ENCODE peak calls at places on chromosomes 7 and 10, in four cellular contexts. E, T, I and C are unnamed samples.

GRCh38 chr7:28738384-28738783 is 219.7 kb downstream of the TRIL start:
- DNase-seq in T (no peak), E (no peak), I (no peak), C (no peak)

GRCh38 chr7:3193721-3194120 is 107.3 kb upstream of the SDK1 start:
- DNase-seq in T (no peak), I (no peak), E (no peak), C (no peak)

GRCh38 chr7:66631471-66631870 is 2.8 kb downstream of the KCTD7 start:
- DNase-seq in E (no peak), T (no peak), I (no peak), C (no peak)

GRCh38 chr7:17474724-17475344 is 176.4 kb downstream of the AHR start:
- DNase-seq in I (no peak), T (no peak), E (peak; percentile 39), C (no peak)

GRCh38 chr7:11341285-11341944 is 367.7 kb downstream of the PHF14 start:
- DNase-seq in E (peak; percentile 47), I (no peak), T (no peak), C (no peak)

GRCh38 chr10:73537709-73538108 is 41.9 kb upstream of the PPP3CB start:
- DNase-seq in I (no peak), E (no peak), T (no peak), C (no peak)

GRCh38 chr10:19845963-19846362 is 29.7 kb downstream of the PLXDC2 start:
- DNase-seq in T (no peak), E (no peak), I (no peak), C (no peak)

GRCh38 chr10:85429126-85429525 is 937.5 kb downstream of the GRID1 start:
- DNase-seq in I (no peak), T (no peak), E (no peak), C (no peak)

GRCh38 chr7:99112097-99112496 is 31.8 kb downstream of the SMURF1 start:
- DNase-seq in I (no peak), E (no peak), T (peak; percentile 23), C (no peak)

GRCh38 chr7:105131890-105132289 is 117.9 kb downstream of the KMT2E start:
- DNase-seq in E (no peak), I (no peak), T (no peak), C (no peak)

GRCh38 chr10:102230861-102231356 is 4.8 kb downstream of the ELOVL3 start:
- DNase-seq in I (no peak), E (peak; percentile 87), T (peak; percentile 75), C (peak; percentile 82)

GRCh38 chr7:50664461-50664922 is 99.3 kb upstream of the DDC start:
- DNase-seq in I (no peak), E (no peak), T (peak; percentile 55), C (no peak)

GRCh38 chr10:80132299-80133139 is at the start of gene PLAC9:
- DNase-seq in T (no peak), E (peak; percentile 60), I (no peak), C (peak; percentile 82)

GRCh38 chr10:120945801-120946302 is 94.7 kb downstream of the WDR11 start:
- DNase-seq in E (no peak), I (no peak), T (no peak), C (no peak)

DNA sequence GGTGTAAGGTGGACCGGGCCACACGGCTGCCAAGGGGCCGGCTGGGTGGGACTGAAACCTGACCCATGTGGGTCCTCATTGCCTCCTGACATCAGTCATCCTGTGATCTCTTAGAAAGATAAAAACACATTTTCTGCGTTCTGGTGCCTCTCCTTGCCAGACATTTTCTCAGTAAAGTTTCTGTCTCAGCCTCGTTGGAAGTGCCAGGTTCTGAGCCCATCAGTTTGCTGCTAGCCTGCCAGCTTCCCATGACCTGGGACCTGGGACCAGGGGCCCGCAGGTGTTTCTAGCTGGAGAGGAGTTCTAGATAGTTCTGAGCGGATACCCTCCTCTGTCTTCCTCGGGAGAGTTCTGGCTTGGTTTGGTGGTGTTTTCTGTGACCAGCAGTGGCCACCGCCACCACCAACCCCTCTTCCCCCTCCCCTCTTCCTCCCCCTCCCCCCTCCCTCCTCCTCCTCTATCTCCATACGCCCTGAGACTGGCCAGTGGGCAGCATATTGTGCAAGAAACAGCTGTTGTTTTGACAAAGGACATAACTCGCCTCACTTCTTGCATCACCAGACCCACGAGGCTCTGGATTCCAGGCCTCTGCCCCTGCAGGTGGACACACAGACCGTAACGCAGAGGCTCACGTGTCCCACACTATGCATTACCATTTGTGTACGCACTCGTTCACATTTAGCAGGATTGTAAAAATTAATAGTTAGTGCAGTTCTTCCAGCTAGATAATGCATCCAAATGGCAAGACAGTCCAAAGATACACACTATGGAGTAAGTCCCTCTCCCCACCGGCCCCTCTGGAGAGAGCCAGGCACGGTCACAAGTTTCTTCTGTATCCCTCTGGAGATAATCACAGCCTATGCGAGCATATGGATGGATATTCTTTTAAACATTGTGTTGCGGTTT is 94.6 kb downstream of the CUX1 start:
- DNase-seq in E (no peak), I (no peak), T (no peak), C (no peak)
- TF ChIP-seq CTCF in E (no peak), I (peak; percentile 8), T (no peak), C (no peak)

GRCh38 chr10:13485623-13486022 is 43.2 kb downstream of the BEND7 start:
- DNase-seq in E (no peak), T (no peak), I (no peak), C (no peak)

GRCh38 chr10:13491747-13492360 is 37.0 kb downstream of the BEND7 start:
- DNase-seq in I (no peak), T (no peak), E (no peak), C (no peak)

GRCh38 chr10:13492493-13493180 is 36.2 kb downstream of the BEND7 start:
- DNase-seq in E (no peak), T (no peak), I (no peak), C (no peak)

GRCh38 chr10:13490503-13490902 is 38.3 kb downstream of the BEND7 start:
- DNase-seq in T (no peak), I (no peak), E (no peak), C (no peak)

GRCh38 chr10:13489035-13489434 is 39.8 kb downstream of the BEND7 start:
- DNase-seq in T (no peak), E (no peak), I (no peak), C (no peak)
- TF ChIP-seq CTCF in T (no peak), E (no peak), I (no peak), C (no peak)

GRCh38 chr7:55964802-55965470 is 551 bp downstream of the NIPSNAP2 start:
- DNase-seq in E (peak; percentile 77), T (peak; percentile 86), I (no peak), C (peak; percentile 96)

GRCh38 chr7:55961994-55962393 is 2.4 kb upstream of the NIPSNAP2 start:
- DNase-seq in I (no peak), T (no peak), E (no peak), C (no peak)

GRCh38 chr7:55963584-55964168 is 709 bp upstream of the NIPSNAP2 start:
- DNase-seq in T (no peak), E (no peak), I (no peak), C (no peak)

GRCh38 chr7:55965805-55966421 is 1.5 kb downstream of the NIPSNAP2 start:
- DNase-seq in I (peak; percentile 58), T (no peak), E (no peak), C (no peak)

GRCh38 chr7:55964261-55964801 is at the start of gene NIPSNAP2:
- DNase-seq in I (no peak), E (peak; percentile 88), T (peak; percentile 90), C (peak; percentile 87)
- TF ChIP-seq CTCF in I (peak; percentile 4), E (peak; percentile 43), T (peak; percentile 89), C (peak; percentile 70)

GRCh38 chr10:70738425-70739121 is 46.6 kb downstream of the TBATA start:
- DNase-seq in E (no peak), T (no peak), I (no peak), C (peak; percentile 54)
- TF ChIP-seq CTCF in E (peak; percentile 22), T (no peak), I (peak; percentile 19), C (no peak)

DNA sequence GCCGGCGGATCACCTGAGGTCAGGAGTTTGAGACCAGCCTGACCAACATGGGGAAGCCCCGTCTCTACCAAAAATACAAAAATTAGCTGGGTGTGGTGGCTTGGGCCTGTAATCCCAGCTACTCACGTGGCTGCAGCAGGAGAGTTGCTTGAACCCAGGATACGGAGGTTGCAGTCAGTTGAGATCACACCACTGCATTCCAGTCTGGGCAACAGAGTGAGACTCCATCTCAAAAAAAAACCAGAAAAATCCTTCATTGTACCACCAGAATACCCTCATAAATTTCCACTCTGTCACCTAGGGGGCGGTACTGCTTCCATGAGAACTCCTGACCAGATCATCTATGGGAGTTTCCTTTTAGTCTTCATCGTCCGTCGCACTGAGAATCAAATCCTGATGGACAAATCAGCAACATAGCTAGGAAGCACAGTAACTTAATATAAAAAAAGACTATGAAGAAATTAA is 225.8 kb upstream of the KLF14 start:
- DNase-seq in T (no peak), I (no peak), E (no peak), C (no peak)
- TF ChIP-seq CTCF in T (peak; percentile 56), I (peak; percentile 61), E (peak; percentile 29), C (no peak)

GRCh38 chr7:140724706-140725105 is 28.2 kb downstream of the NDUFB2 start:
- DNase-seq in E (no peak), I (no peak), T (no peak), C (no peak)

GRCh38 chr7:140722254-140722653 is 25.7 kb downstream of the NDUFB2 start:
- DNase-seq in T (no peak), I (no peak), E (no peak), C (no peak)

GRCh38 chr7:140723574-140723973 is 27.1 kb downstream of the NDUFB2 start:
- DNase-seq in T (no peak), E (no peak), I (no peak), C (no peak)

GRCh38 chr7:140723002-140723401 is 26.5 kb downstream of the NDUFB2 start:
- DNase-seq in E (no peak), T (no peak), I (no peak), C (no peak)

GRCh38 chr7:140726304-140726703 is 29.8 kb downstream of the NDUFB2 start:
- DNase-seq in I (no peak), T (peak; percentile 17), E (peak; percentile 17), C (no peak)
- TF ChIP-seq CTCF in I (peak; percentile 48), T (peak; percentile 38), E (peak; percentile 56), C (no peak)

DNA sequence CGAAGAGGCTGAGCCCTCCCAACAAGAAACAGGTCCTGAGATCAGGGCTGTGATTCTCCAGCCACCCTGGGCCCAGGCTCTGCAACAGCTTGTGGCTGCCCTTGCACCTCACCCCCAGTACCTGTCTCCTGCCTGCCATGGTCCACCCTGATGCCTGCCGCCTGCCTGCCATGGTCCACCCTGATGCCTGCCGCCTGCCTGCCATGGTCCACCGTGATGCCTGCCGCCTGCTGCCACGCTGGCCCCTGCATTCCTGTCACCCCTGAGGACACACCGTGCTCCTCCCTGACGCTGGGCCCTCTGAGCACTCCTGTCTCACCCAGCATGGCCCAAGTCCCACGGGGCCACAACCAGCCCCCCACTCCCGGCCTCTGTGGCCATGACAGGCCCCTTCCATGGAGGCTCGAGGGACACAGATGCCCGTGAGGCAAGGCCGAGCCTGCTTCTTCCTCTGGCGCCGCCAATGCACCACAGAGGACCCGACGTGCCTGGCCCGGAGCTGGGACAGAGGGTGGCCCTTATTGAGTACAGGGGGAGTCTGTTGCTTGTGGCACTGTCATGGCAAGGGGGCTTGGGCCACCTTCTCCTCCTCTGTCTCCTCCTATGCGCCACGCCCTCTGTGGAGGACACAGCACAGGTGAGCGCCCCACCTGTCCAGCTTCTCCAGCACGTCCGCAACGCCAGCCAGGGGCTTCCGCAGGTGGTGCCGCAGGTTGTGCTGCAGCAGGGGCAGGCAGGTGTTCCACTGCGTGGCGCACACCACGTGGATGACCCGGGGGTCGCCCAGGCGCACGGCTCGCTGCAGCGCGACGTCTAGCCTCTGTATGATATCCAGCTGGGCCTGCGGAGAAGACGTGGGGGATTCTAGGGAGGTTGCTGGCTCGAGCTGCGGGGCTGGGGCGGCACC is 18.1 kb downstream of the CFAP46 start:
- DNase-seq in I (no peak), E (no peak), T (no peak), C (peak; percentile 61)
- TF ChIP-seq CTCF in I (no peak), E (no peak), T (no peak), C (no peak)